ENCODE peak calls at places on chromosomes 16 and 17, in ten cellular contexts. D, G, X, H, T, O, L, U, A and Z are unnamed samples.

GRCh38 chr17:16391451-16391850 is 10.6 kb downstream of the UBB start:
- DNase-seq in U (no peak), L (no peak), G (no peak), O (no peak), A (no peak), H (no peak), D (no peak), T (no peak), X (no peak), Z (no peak)

GRCh38 chr16:23174622-23175021 is 7.9 kb upstream of the SCNN1G start:
- DNase-seq in U (no peak), L (no peak), H (no peak), T (no peak), G (no peak), O (no peak), A (no peak), X (no peak), D (no peak), Z (no peak)

GRCh38 chr17:75048396-75048933 is 1.4 kb downstream of the KCTD2 start:
- DNase-seq in D (no peak), L (peak; percentile 4), O (no peak), X (no peak), G (no peak), H (no peak), A (no peak), U (no peak), T (no peak), Z (no peak)

GRCh38 chr16:13997933-13998332 is 73.2 kb upstream of the MRTFB start:
- DNase-seq in G (no peak), H (peak; percentile 97), A (no peak), L (no peak), X (peak; percentile 20), O (no peak), U (no peak), D (no peak), T (no peak), Z (no peak)

GRCh38 chr17:39928868-39929651 is 1.5 kb downstream of the LRRC3C start:
- DNase-seq in H (peak; percentile 95), X (no peak), D (peak; percentile 91), U (no peak), O (peak; percentile 77), A (no peak), L (no peak), G (no peak), T (no peak), Z (no peak)

GRCh38 chr16:7318661-7319060 is 14.0 kb upstream of the RBFOX1 start:
- DNase-seq in L (no peak), X (no peak), H (no peak), D (no peak), U (no peak), T (no peak), A (no peak), G (no peak), O (no peak), Z (no peak)

GRCh38 chr17:58278661-58279015 is 2.1 kb downstream of the MPO start:
- DNase-seq in O (no peak), T (no peak), H (peak; percentile 9), G (no peak), U (no peak), A (no peak), D (no peak), X (no peak), L (no peak), Z (no peak)

GRCh38 chr17:80882323-80882722 is 109.3 kb upstream of the CHMP6 start:
- DNase-seq in H (no peak), T (no peak), L (no peak), D (no peak), A (no peak), G (no peak), X (no peak), U (no peak), O (no peak), Z (no peak)

GRCh38 chr16:57485091-57485915 is 990 bp downstream of the DOK4 start:
- DNase-seq in A (no peak), T (no peak), G (no peak), D (no peak), X (no peak), H (peak; percentile 40), L (no peak), O (no peak), U (no peak), Z (no peak)

GRCh38 chr17:43406676-43407645 is 8.2 kb downstream of the ARL4D start:
- DNase-seq in T (no peak), O (peak; percentile 54), D (no peak), U (no peak), A (no peak), H (peak; percentile 39), G (no peak), L (no peak), X (no peak), Z (no peak)

GRCh38 chr17:19369846-19370492 is 7.4 kb upstream of the B9D1 start:
- DNase-seq in O (no peak), T (no peak), L (no peak), X (peak; percentile 60), G (no peak), U (no peak), H (no peak), D (no peak), A (peak; percentile 13), Z (peak; percentile 66)

GRCh38 chr17:50649042-50649908 is 14.6 kb downstream of the ABCC3 start:
- DNase-seq in T (no peak), L (no peak), U (no peak), A (no peak), G (no peak), X (no peak), H (no peak), O (peak; percentile 34), D (no peak), Z (no peak)

GRCh38 chr17:78896091-78896833 is 6.7 kb downstream of the CEP295NL start:
- DNase-seq in X (no peak), U (no peak), T (no peak), G (no peak), L (no peak), H (no peak), A (no peak), O (no peak), D (no peak), Z (no peak)

GRCh38 chr16:89700649-89701424 is 668 bp downstream of the SPATA2L start:
- DNase-seq in L (no peak), D (no peak), A (peak; percentile 48), U (no peak), G (no peak), H (peak; percentile 71), T (peak; percentile 49), O (no peak), X (peak; percentile 55), Z (peak; percentile 62)

GRCh38 chr16:1026057-1026783 is 44.6 kb downstream of the SOX8 start:
- DNase-seq in A (no peak), T (no peak), H (no peak), U (no peak), X (no peak), L (no peak), D (no peak), G (no peak), O (no peak), Z (no peak)

GRCh38 chr16:71894921-71895678 is at the start of gene IST1:
- DNase-seq in X (peak; percentile 98), L (peak; percentile 85), D (peak; percentile 90), T (peak; percentile 98), A (peak; percentile 98), H (peak; percentile 99), G (peak; percentile 96), O (peak; percentile 98), U (peak; percentile 94), Z (peak; percentile 97)

GRCh38 chr16:8863594-8864424 is 5.0 kb downstream of the CARHSP1 start:
- DNase-seq in O (no peak), U (no peak), A (no peak), G (no peak), D (no peak), T (no peak), X (no peak), L (no peak), H (peak; percentile 62), Z (no peak)

GRCh38 chr16:69443809-69444611 is 19.6 kb downstream of the CYB5B start:
- DNase-seq in T (peak; percentile 39), X (peak; percentile 35), D (no peak), G (no peak), H (no peak), U (no peak), L (no peak), A (peak; percentile 45), O (no peak), Z (peak; percentile 26)

GRCh38 chr16:2333772-2334379 is 6.7 kb downstream of the ABCA3 start:
- DNase-seq in L (no peak), D (no peak), A (no peak), T (no peak), O (no peak), U (no peak), G (no peak), H (peak; percentile 78), X (no peak), Z (no peak)

GRCh38 chr17:19397556-19398041 is 10.6 kb upstream of the MFAP4 start:
- DNase-seq in O (no peak), G (no peak), U (no peak), H (no peak), A (no peak), X (no peak), L (no peak), D (no peak), T (no peak), Z (no peak)

GRCh38 chr16:88739139-88739974 is 33.1 kb downstream of the CTU2 start:
- DNase-seq in O (no peak), D (no peak), H (no peak), U (no peak), A (no peak), G (no peak), X (no peak), L (no peak), T (no peak), Z (no peak)

GRCh38 chr16:7183768-7184167 is 148.9 kb upstream of the RBFOX1 start:
- DNase-seq in T (no peak), G (no peak), X (no peak), O (no peak), A (no peak), L (no peak), H (no peak), U (no peak), D (no peak), Z (no peak)

GRCh38 chr16:1991135-1991551 is 1.4 kb downstream of the SYNGR3 start:
- DNase-seq in D (no peak), O (no peak), H (peak; percentile 31), A (no peak), X (peak; percentile 49), U (no peak), L (peak; percentile 47), T (peak; percentile 48), G (no peak), Z (peak; percentile 54)

GRCh38 chr17:73941919-73942530 is 261.5 kb upstream of the RPL38 start:
- DNase-seq in X (no peak), A (no peak), U (no peak), T (no peak), D (no peak), O (no peak), G (no peak), L (no peak), H (no peak), Z (no peak)

GRCh38 chr16:4780235-4780634 is 7.9 kb downstream of the SEPTIN12 start:
- DNase-seq in T (no peak), G (no peak), O (no peak), D (no peak), X (no peak), H (peak; percentile 41), L (no peak), A (no peak), U (no peak), Z (no peak)

GRCh38 chr16:5506021-5506420 is 408.4 kb upstream of the EEF2KMT start:
- DNase-seq in X (no peak), L (no peak), T (no peak), U (no peak), H (no peak), D (no peak), G (no peak), A (no peak), O (no peak), Z (no peak)

GRCh38 chr17:76232342-76232741 is 8.0 kb downstream of the RNF157 start:
- DNase-seq in G (no peak), H (no peak), O (peak; percentile 91), T (no peak), U (no peak), D (peak; percentile 94), X (no peak), A (no peak), L (no peak), Z (no peak)

GRCh38 chr16:68324780-68325357 is 14.1 kb downstream of the PRMT7 start:
- DNase-seq in T (no peak), O (no peak), U (no peak), A (no peak), D (no peak), G (no peak), H (peak; percentile 40), L (no peak), X (no peak), Z (no peak)